ENCODE peak calls at places on chromosomes 16 and 17, in five cellular contexts. I is cardiac muscle cell, K is transverse colon, C is SK-N-SH, Q is mammary epithelial cell. O is an unnamed sample. For H3K36me3 and H3K4me1, the result is how much of the 10 kb centered on the place peaks cover.

GRCh38 chr17:21817791-21818364 is 125.6 kb downstream of the KCNJ18 start:
- DNase-seq in K (no peak), Q (no peak), I (no peak), C (no peak), O (no peak)

GRCh38 chr17:79950306-79950705 is 85.4 kb downstream of the TBC1D16 start:
- DNase-seq in K (no peak), I (no peak), C (peak), Q (no peak), O (no peak)

GRCh38 chr17:1908699-1909309 is 79.0 kb downstream of the RPA1 start:
- DNase-seq in K (peak), Q (peak), I (peak), C (peak), O (peak)

GRCh38 chr16:87233928-87234327 is 83.3 kb downstream of the C16orf95 start:
- DNase-seq in Q (no peak), K (no peak), I (no peak), C (no peak), O (no peak)

GRCh38 chr17:20263595-20263994 is 203.7 kb downstream of the LGALS9B start:
- DNase-seq in I (no peak), C (no peak), Q (peak), K (no peak), O (peak)

GRCh38 chr16:87464691-87465300 is 28.0 kb downstream of the ZCCHC14 start:
- DNase-seq in I (peak), Q (no peak), K (peak), C (peak), O (no peak)

GRCh38 chr17:45783593-45784292 is 377 bp upstream of the CRHR1 start:
- DNase-seq in C (peak), I (peak), K (no peak), Q (no peak), O (peak)

GRCh38 chr16:74577882-74578366 is 29.0 kb downstream of the GLG1 start:
- DNase-seq in K (no peak), I (no peak), C (no peak), Q (peak), O (peak)

GRCh38 chr17:40320771-40321501 is 12.0 kb downstream of the RARA start:
- DNase-seq in I (no peak), K (peak), Q (no peak), C (no peak), O (no peak)

GRCh38 chr17:63347475-63347874 is 98.6 kb downstream of the CYB561 start:
- DNase-seq in C (no peak), Q (no peak), K (no peak), I (no peak), O (no peak)

GRCh38 chr17:56798916-56799315 is 34.8 kb downstream of the C17orf67 start:
- DNase-seq in I (peak), Q (no peak), K (no peak), C (no peak), O (peak)

GRCh38 chr16:26816885-26817571 is 249.7 kb upstream of the C16orf82 start:
- DNase-seq in C (no peak), K (no peak), Q (no peak), I (no peak), O (no peak)

GRCh38 chr16:76194621-76195015 is 82.6 kb upstream of the CNTNAP4 start:
- DNase-seq in C (no peak), I (no peak), K (no peak), Q (peak), O (no peak)

GRCh38 chr17:8124350-8125195 is 667 bp upstream of the HES7 start:
- DNase-seq in Q (no peak), K (no peak), I (peak), C (no peak), O (peak)

GRCh38 chr17:43092891-43093290 is 32.3 kb downstream of the BRCA1 start:
- DNase-seq in C (no peak), K (no peak), I (no peak), Q (no peak), O (peak)

GRCh38 chr16:30457743-30458560 is 12.3 kb upstream of the SEPHS2 start:
- DNase-seq in C (no peak), K (no peak), I (no peak), Q (no peak), O (no peak)

GRCh38 chr17:2545393-2545792 is 33.7 kb upstream of the METTL16 start:
- DNase-seq in C (no peak), I (peak), Q (no peak), K (peak), O (no peak)

GRCh38 chr17:64387145-64387473 is 3.6 kb downstream of the PECAM1 start:
- DNase-seq in K (no peak), I (no peak), Q (no peak), C (no peak), O (no peak)

GRCh38 chr17:60352569-60352968 is 39.4 kb downstream of the USP32 start:
- DNase-seq in K (no peak), I (no peak), C (no peak), Q (no peak), O (no peak)

GRCh38 chr17:73201215-73202069 is 8.6 kb downstream of the COG1 start:
- DNase-seq in I (no peak), K (no peak), Q (no peak), C (no peak), O (no peak)

GRCh38 chr16:10676284-10676683 is 18.4 kb downstream of the TEKT5 start:
- DNase-seq in I (no peak), Q (no peak), K (no peak), C (no peak), O (no peak)

GRCh38 chr17:32007463-32008298 is 498 bp downstream of the LRRC37B start:
- DNase-seq in Q (peak), K (peak), C (peak), I (peak), O (peak)

GRCh38 chr16:58026139-58026704 is 668 bp downstream of the MMP15 start:
- DNase-seq in I (no peak), Q (peak), K (peak), C (peak), O (peak)

GRCh38 chr17:82217120-82217529 is 4.5 kb upstream of the CCDC57 start:
- DNase-seq in Q (no peak), K (peak), I (no peak), C (no peak), O (no peak)
- H3K4me3 ChIP-seq in Q (no peak), K (no peak), I (no peak), C (no peak), O (no peak)

DNA sequence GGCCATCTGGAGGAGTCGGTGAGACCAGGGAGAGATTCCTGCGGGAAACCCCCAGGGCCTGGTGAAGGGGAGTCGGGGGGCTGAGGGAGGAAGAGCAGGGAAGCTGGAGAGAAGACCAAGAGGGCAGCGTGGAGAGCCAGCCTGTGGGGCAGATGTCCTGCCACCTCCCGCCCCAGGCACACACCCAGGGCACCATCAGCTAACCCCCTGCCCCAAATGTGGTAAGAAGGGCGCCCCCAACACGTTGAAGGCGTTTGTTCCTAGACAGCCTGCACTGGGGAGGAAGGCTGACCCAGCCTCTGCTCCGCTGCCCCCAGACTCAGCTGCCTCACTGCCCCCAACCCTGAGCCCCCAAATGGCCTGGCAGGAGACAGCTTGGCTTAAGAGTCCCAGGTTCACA is 1.3 kb downstream of the BAIAP3 start:
- DNase-seq in Q (no peak), I (no peak), C (no peak), K (no peak), O (no peak)
- H3K36me3 ChIP-seq in Q (under half), I (under half), C (under half), K (under half), O (under half)

GRCh38 chr17:47905221-47905733 is 9.2 kb downstream of the SP2 start:
- DNase-seq in Q (peak), K (peak), I (peak), C (no peak), O (no peak)
- H3K4me1 ChIP-seq in Q (under half), K (under half), I (under half), C (under half), O (under half)

DNA sequence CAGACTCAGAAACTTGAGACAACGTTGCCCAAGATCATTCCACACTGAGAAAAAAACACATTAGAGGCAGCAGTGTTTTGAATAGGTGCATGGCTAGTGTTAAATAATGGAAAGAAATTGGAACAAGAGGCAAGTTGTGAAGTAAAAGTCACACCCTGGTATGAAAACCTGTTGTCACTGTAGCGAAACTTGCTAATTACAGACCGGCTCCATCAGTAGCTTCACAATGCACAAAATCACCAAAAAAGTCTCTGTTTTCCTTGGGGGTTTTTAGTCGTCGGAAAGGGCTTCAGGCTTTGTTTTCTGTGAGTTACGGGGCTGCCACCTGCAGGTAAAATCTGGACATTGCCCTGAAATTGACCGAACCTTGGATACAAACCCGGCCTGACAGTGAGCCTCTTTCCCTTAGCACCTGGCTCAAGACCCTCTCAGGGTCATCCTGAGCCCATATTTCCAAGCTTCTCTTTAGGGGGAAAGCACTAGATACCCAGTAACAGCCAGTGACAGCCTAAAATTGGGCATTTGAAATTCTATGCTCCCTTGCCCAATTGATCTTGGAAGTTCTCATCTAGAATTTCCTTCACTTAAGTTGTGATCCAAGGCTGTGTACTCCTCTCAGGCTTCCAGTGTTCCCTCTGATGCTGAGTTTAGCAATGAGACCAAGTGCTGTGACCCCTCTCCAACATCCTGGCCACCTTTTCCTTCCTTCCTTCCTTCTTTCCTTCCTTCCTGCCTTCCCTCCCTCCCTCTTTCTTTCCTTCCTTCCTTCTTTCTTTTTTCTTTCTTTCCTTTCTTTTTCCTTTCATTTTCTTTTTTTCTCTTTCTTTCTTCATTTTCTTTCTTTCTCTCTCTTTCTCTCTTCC is 7.2 kb upstream of the GRB2 start:
- DNase-seq in K (peak), Q (peak), C (peak), I (peak), O (peak)
- H3K4me3 ChIP-seq in K (no peak), Q (no peak), C (peak), I (no peak), O (no peak)

GRCh38 chr17:18250259-18250658 is 8.3 kb downstream of the FLII start:
- DNase-seq in K (peak), I (no peak), C (no peak), Q (peak), O (no peak)
- H3K36me3 ChIP-seq in K (half or more), I (half or more), C (under half), Q (under half), O (under half)

DNA sequence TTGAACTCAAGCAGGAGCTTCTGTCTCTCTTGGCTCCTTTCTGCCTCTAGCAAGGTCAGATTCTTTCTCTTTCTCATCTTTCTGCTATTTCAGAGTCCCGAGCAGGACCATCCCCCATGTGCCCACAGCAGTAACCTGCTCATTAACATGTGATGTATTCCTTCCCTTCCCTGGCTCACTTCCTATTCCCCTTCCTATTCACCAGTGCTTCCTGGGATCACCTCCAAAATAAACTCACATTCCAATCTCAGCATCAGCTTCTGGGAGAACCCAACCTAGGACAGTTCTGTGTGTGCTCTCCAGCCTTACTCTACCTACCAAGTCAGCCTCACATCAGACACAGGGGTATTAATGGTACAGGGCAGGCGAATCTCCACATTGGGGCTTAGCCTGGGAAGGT is 546.4 kb upstream of the SALL1 start:
- DNase-seq in Q (no peak), C (no peak), I (no peak), K (no peak), O (no peak)
- H3K4me1 ChIP-seq in Q (under half), C (under half), I (under half), K (under half), O (under half)